ENCODE peak calls at places on chromosome 1, in four cellular contexts. M is fibroblast of villous mesenchyme, K is lower lobe of right lung, W is AG04450. S is an unnamed sample.

GRCh38 chr1:23461050-23461449 is 22.9 kb downstream of the ASAP3 start:
- DNase-seq in M (no peak), K (no peak), W (no peak), S (no peak)

GRCh38 chr1:11777653-11778322 is 15.8 kb downstream of the C1orf167 start:
- DNase-seq in M (no peak), K (no peak), W (no peak), S (no peak)

GRCh38 chr1:238252033-238252802 is 361.5 kb upstream of the ZP4 start:
- DNase-seq in M (peak; percentile 33), K (no peak), W (no peak), S (no peak)

GRCh38 chr1:204321665-204322064 is 38.1 kb downstream of the PLEKHA6 start:
- DNase-seq in M (peak; percentile 41), K (no peak), W (no peak), S (no peak)

GRCh38 chr1:116314305-116314919 is 58.6 kb upstream of the ATP1A1 start:
- DNase-seq in M (no peak), K (no peak), W (no peak), S (no peak)

GRCh38 chr1:75502776-75503175 is 108.1 kb downstream of the SLC44A5 start:
- DNase-seq in M (no peak), K (no peak), W (no peak), S (no peak)

GRCh38 chr1:3011127-3011526 is 10.1 kb upstream of the ACTRT2 start:
- DNase-seq in M (no peak), K (peak; percentile 33), W (no peak), S (no peak)

GRCh38 chr1:235060607-235061470 is 67.8 kb downstream of the TOMM20 start:
- DNase-seq in M (no peak), K (peak; percentile 26), W (no peak), S (no peak)

GRCh38 chr1:116373451-116374339 is 651 bp downstream of the ATP1A1 start:
- DNase-seq in M (peak; percentile 45), K (peak; percentile 87), W (no peak), S (no peak)

GRCh38 chr1:235018720-235019444 is 109.8 kb downstream of the TOMM20 start:
- DNase-seq in M (no peak), K (peak; percentile 60), W (no peak), S (no peak)

GRCh38 chr1:147287133-147287865 is 44.8 kb downstream of the CHD1L start:
- DNase-seq in M (no peak), K (no peak), W (no peak), S (no peak)

GRCh38 chr1:94909486-94909885 is 17.4 kb downstream of the CNN3 start:
- DNase-seq in M (peak; percentile 32), K (no peak), W (no peak), S (no peak)

GRCh38 chr1:24018611-24019580 is 38.8 kb upstream of the SRSF10 start:
- DNase-seq in M (peak; percentile 100), K (peak; percentile 94), W (peak; percentile 99), S (peak; percentile 99)

GRCh38 chr1:39507230-39507928 is 15.9 kb downstream of the BMP8A start:
- DNase-seq in M (no peak), K (no peak), W (no peak), S (no peak)

GRCh38 chr1:201171063-201172036 is 17.1 kb upstream of the TMEM9 start:
- DNase-seq in M (peak; percentile 86), K (peak; percentile 58), W (no peak), S (no peak)

GRCh38 chr1:215631489-215631888 is 64.4 kb downstream of the KCTD3 start:
- DNase-seq in M (peak; percentile 6), K (no peak), W (no peak), S (no peak)

GRCh38 chr1:195193134-195193533 is 1415.1 kb downstream of the KCNT2 start:
- DNase-seq in M (no peak), K (no peak), W (no peak), S (no peak)

GRCh38 chr1:195200772-195201171 is 1407.5 kb downstream of the KCNT2 start:
- DNase-seq in M (no peak), K (no peak), W (no peak), S (no peak)

GRCh38 chr1:195197116-195197515 is 1411.1 kb downstream of the KCNT2 start:
- DNase-seq in M (no peak), K (no peak), W (no peak), S (no peak)

GRCh38 chr1:195195423-195196057 is 1412.7 kb downstream of the KCNT2 start:
- DNase-seq in M (no peak), K (no peak), W (no peak), S (no peak)
- H3K4me3 ChIP-seq in M (no peak overlapping the region), K (no peak overlapping the region), W (no peak overlapping the region), S (no peak overlapping the region)

GRCh38 chr1:177700856-177701255 is 269.0 kb downstream of the SEC16B start:
- DNase-seq in M (no peak), K (no peak), W (no peak), S (no peak)
- H3K4me3 ChIP-seq in M (no peak overlapping the region), K (no peak overlapping the region), W (no peak overlapping the region), S (no peak overlapping the region)

GRCh38 chr1:205343431-205344009 is 13.2 kb downstream of the KLHDC8A start:
- DNase-seq in M (no peak), K (no peak), W (no peak), S (no peak)
- H3K4me3 ChIP-seq in M (no peak overlapping the region), K (peak overlapping the region; percentile 42), W (peak overlapping the region; percentile 37), S (no peak overlapping the region)

GRCh38 chr1:207822124-207822601 is 70.3 kb downstream of the CD46 start:
- DNase-seq in M (no peak), K (no peak), W (no peak), S (no peak)
- H3K4me3 ChIP-seq in M (peak overlapping the region; percentile 40), K (peak overlapping the region; percentile 76), W (no peak overlapping the region), S (peak overlapping the region; percentile 50)